ENCODE peak calls at places on chromosomes 6 and 20, in four cellular contexts. E is IMR-90, X is H1, R is H9. J is an unnamed sample.

GRCh38 chr20:50226093-50226974 is 35.7 kb downstream of the CEBPB start:
- DNase-seq in E (peak), X (no peak), R (no peak), J (no peak)

GRCh38 chr20:12166053-12166717 is 248.5 kb downstream of the BTBD3 start:
- DNase-seq in E (peak), X (no peak), R (no peak), J (no peak)

GRCh38 chr20:3706774-3707507 is 5.5 kb downstream of the SIGLEC1 start:
- DNase-seq in E (peak), X (no peak), R (peak), J (no peak)

GRCh38 chr6:35804996-35805736 is at the start of gene LHFPL5:
- DNase-seq in E (no peak), X (peak), R (peak), J (peak)

GRCh38 chr6:7747433-7747832 is 21.5 kb downstream of the BMP6 start:
- DNase-seq in E (no peak), X (no peak), R (no peak), J (no peak)

GRCh38 chr6:118542184-118542952 is 5.7 kb upstream of the PLN start:
- DNase-seq in E (peak), X (no peak), R (no peak), J (no peak)

GRCh38 chr6:43267619-43268347 is 24.5 kb downstream of the TTBK1 start:
- DNase-seq in E (no peak), X (no peak), R (no peak), J (peak)

GRCh38 chr20:51772236-51772635 is 4.0 kb upstream of the ATP9A start:
- DNase-seq in E (no peak), X (no peak), R (no peak), J (no peak)

GRCh38 chr6:168472363-168472762 is 31.4 kb downstream of the SMOC2 start:
- DNase-seq in E (no peak), X (no peak), R (no peak), J (no peak)

GRCh38 chr6:28215425-28215824 is 9.7 kb upstream of the ZSCAN9 start:
- DNase-seq in E (peak), X (no peak), R (no peak), J (no peak)

GRCh38 chr6:154392561-154392960 is 36.0 kb upstream of the IPCEF1 start:
- DNase-seq in E (no peak), X (no peak), R (no peak), J (no peak)

GRCh38 chr6:122669868-122670267 is 59.7 kb downstream of the PKIB start:
- DNase-seq in E (no peak), X (no peak), R (no peak), J (no peak)

GRCh38 chr20:37484386-37484785 is 36.7 kb upstream of the NNAT start:
- DNase-seq in E (no peak), X (no peak), R (peak), J (no peak)

GRCh38 chr20:59977086-59977485 is 18.9 kb downstream of the CDH26 start:
- DNase-seq in E (no peak), X (no peak), R (no peak), J (no peak)

GRCh38 chr6:6942826-6943225 is 164.9 kb upstream of the RREB1 start:
- DNase-seq in E (peak), X (no peak), R (no peak), J (no peak)

GRCh38 chr6:27250955-27251671 is 3.6 kb downstream of the PRSS16 start:
- DNase-seq in E (no peak), X (peak), R (peak), J (peak)

GRCh38 chr6:83192871-83193746 is at the start of the genes PGM3 and RWDD2A:
- DNase-seq in E (peak), X (peak), R (peak), J (peak)
- H3K18ac ChIP-seq in E (peak), X (peak), R (no peak), J (peak)

DNA sequence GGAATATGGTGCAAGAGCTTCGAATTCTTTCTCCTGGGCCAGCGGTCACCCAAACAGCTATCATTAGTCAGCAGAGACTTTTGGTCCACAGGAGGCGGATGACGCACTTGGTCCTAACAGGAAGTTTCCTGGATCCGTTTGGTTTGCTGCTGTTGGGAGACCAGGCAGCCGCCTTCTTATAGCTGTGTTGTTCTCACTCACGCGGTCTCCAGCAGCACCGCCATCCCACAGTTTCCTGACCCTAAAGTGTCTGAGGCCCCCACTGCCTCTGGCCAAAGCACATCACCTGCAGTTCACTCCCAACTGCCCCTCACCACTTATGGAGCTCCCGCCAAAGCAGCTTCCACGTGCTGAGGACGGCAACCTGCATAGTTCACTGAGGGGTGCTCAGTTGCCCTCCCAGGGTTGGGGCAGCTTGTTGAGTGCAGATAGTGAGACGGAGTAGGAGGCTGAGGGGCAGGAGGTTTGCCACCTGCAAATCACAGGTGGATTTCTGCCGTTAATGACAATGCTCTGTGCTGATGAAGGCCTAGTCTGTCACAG is 268.7 kb downstream of the ERMARD start:
- DNase-seq in E (no peak), X (no peak), R (peak), J (no peak)
- H3K56ac ChIP-seq in E (no peak), X (no peak), R (no peak), J (no peak)

DNA sequence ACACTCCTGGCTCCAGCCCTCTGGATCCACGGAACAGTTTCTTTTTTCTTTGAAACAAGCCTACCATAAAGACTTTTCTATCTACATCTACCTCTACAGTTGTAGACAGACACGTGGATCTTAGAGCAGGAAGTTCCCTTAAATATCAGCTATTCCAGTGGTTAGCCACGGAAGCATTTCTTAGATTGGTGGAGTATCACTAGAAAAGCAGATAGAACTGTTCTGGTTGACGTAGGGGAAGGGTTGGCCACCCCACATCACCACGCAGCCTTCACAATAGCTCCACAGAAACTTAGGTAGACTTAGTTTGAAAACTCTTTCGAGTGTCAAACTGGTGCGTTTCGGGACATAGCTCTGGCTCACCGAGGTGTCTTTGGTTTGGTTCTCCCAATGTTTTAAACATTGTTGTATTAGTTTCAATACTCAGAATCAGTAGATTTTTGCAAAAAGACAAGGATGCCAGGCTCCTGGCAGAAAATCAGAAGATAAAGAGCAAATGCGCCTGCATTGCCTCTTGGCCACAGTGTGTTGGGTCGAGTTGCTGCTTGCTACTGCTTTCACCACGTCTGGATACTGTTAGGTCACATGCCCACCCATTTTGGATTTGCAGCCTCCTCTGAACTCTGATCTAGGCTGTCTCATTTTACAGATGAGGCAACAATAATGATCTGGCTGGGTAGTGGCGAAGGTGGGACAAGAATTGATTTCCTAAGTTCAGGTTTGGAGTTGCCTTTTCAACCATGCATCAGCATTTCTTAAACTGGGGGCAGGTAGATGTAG is 71.5 kb upstream of the DTNBP1 start:
- DNase-seq in E (no peak), X (no peak), R (no peak), J (no peak)
- H3K18ac ChIP-seq in E (no peak), X (no peak), R (no peak), J (no peak)

GRCh38 chr6:29680416-29680815 is 536 bp downstream of the ZFP57 start:
- DNase-seq in E (no peak), X (no peak), R (no peak), J (no peak)
- H3K56ac ChIP-seq in E (no peak), X (no peak), R (no peak), J (no peak)

GRCh38 chr6:140202964-140203363 is 828.5 kb upstream of the CITED2 start:
- DNase-seq in E (no peak), X (no peak), R (no peak), J (no peak)

GRCh38 chr6:140201787-140202458 is 827.5 kb upstream of the CITED2 start:
- DNase-seq in E (peak), X (no peak), R (no peak), J (no peak)

GRCh38 chr6:140208286-140208685 is 833.8 kb upstream of the CITED2 start:
- DNase-seq in E (no peak), X (no peak), R (no peak), J (no peak)

GRCh38 chr6:140203611-140204553 is 829.4 kb upstream of the CITED2 start:
- DNase-seq in E (peak), X (no peak), R (no peak), J (no peak)

DNA sequence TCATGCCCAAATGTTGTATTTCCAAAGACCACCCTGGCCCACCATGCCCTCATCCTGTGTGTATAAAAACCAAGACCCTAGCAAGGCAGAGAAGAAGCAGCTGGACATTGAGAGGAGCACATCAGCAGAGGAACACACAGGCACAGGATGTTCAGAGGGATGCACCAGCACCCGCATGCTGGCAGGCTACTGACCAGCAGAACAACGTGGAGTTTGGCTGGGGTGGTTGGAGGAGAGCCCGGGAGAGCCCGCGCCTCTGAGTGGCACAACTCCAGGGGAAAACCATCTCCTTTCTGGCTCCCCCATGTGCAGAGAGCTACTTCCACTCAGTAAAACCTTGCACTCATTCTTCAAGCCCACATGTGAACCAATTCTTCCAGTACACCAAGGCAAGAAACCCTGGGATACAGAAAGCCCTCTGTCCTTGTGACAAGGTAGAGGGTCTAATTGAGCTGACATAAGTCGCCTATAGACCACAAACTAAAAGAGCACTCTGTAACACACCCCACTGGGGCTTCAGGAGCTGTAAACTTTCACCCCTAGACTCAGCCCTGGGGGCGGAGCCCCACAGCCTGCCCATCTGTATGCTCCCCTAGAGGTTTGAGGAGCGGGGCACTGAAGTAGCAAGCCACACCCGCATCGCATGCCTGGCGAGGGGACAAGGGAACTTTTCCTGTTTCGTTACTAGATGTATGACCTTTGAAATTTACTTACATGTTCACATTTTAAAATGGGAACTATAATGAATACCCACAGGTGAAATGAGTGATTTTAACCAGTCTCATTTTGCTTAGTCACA is 831.5 kb upstream of the CITED2 start:
- DNase-seq in E (no peak), X (no peak), R (no peak), J (no peak)
- H3K18ac ChIP-seq in E (peak), X (no peak), R (no peak), J (no peak)

GRCh38 chr20:47222728-47223127 is 133.8 kb downstream of the ZMYND8 start:
- DNase-seq in E (no peak), X (no peak), R (no peak), J (no peak)
- H3K56ac ChIP-seq in E (no peak), X (no peak), R (no peak), J (no peak)

GRCh38 chr6:16419636-16420331 is 181.4 kb downstream of the GMPR start:
- DNase-seq in E (no peak), X (no peak), R (no peak), J (no peak)
- H3K18ac ChIP-seq in E (peak), X (no peak), R (no peak), J (no peak)

GRCh38 chr20:63772781-63773520 is 33.4 kb downstream of the SLC2A4RG start:
- DNase-seq in E (peak), X (no peak), R (no peak), J (no peak)

GRCh38 chr20:63777614-63778013 is 38.0 kb downstream of the SLC2A4RG start:
- DNase-seq in E (no peak), X (no peak), R (no peak), J (no peak)

GRCh38 chr20:63774348-63774735 is 34.8 kb downstream of the SLC2A4RG start:
- DNase-seq in E (no peak), X (no peak), R (peak), J (no peak)

GRCh38 chr20:63773571-63774347 is 34.2 kb downstream of the SLC2A4RG start:
- DNase-seq in E (no peak), X (no peak), R (no peak), J (no peak)

DNA sequence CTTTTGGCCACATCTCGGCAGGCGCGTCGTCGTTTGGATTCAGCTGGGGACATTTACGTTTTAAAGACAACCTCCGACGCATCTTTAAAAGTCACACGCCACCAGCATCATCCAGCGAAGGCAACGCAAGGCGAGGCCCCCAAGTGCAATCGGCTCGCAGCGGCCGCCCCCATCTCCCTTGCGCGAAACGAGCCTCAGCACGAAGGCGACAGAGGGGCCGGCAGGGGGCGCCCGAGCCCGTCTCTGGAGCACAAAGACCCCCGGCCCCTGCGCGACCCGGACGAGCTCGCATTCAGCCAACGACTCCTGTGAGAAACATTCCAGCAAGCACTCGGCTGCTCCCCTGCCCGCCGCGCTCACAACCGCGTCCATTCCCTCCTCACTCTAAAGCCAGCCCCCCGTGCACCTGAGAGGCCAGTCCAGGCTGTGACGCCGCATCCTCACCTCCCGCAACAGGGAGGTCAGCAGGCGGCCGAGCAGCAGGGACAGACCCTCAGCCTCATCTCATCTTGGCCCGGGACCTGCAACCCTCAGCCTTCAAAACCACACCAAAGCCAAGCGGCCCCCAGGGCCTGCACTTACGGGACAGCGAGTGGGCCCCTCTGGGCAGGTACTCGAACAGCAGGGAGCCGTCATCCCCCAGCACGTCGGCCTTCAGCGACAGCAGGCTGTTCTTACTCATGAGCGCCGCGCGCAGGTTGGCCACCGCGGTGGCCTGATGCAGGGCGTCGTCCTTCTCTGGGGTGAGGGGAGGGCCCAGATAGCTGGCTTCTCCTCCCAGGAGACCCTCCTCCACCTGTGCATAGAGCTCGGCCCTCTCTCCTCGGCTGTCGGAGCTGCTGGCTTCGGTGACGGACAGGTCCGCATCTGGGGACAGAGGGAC is 35.8 kb downstream of the SLC2A4RG start:
- DNase-seq in E (peak), X (no peak), R (peak), J (peak)
- H3K56ac ChIP-seq in E (no peak), X (peak), R (no peak), J (peak)